ENCODE peak calls at places on chromosomes 11 and 22, in five cellular contexts. I, U, V, K and C are unnamed samples.

GRCh38 chr11:18721576-18722292 is 4.3 kb downstream of the IGSF22 start:
- DNase-seq in I (peak), K (peak), U (peak), V (no peak), C (no peak)

GRCh38 chr22:35480143-35480542 is 60.5 kb upstream of the RASD2 start:
- DNase-seq in K (peak), I (no peak), U (peak), V (no peak), C (no peak)

GRCh38 chr11:92717240-92717639 is 252.2 kb upstream of the MTNR1B start:
- DNase-seq in V (no peak), K (no peak), I (peak), U (no peak), C (peak)

GRCh38 chr11:102446606-102447005 is 6.0 kb downstream of the TMEM123 start:
- DNase-seq in I (peak), K (peak), V (no peak), U (no peak), C (no peak)

GRCh38 chr11:58289266-58289665 is 21.2 kb upstream of the OR10W1 start:
- DNase-seq in V (no peak), U (no peak), K (no peak), I (no peak), C (no peak)

GRCh38 chr11:27649800-27650199 is 50.5 kb downstream of the BDNF start:
- DNase-seq in K (no peak), I (no peak), U (no peak), V (no peak), C (no peak)

GRCh38 chr11:30586251-30587144 is at the start of gene MPPED2:
- DNase-seq in I (peak), U (peak), V (no peak), K (no peak), C (peak)

GRCh38 chr22:19759459-19759993 is 1.1 kb upstream of the TBX1 start:
- DNase-seq in U (no peak), K (no peak), I (no peak), V (no peak), C (no peak)

GRCh38 chr11:64739871-64740270 is 4.1 kb downstream of the RASGRP2 start:
- DNase-seq in U (no peak), V (no peak), I (no peak), K (no peak), C (no peak)

GRCh38 chr11:19117760-19118097 is 761 bp downstream of the ZDHHC13 start:
- DNase-seq in U (no peak), V (no peak), K (no peak), I (no peak), C (no peak)

GRCh38 chr22:24146190-24146616 is 35.1 kb upstream of the SUSD2 start:
- DNase-seq in K (peak), U (peak), I (no peak), V (no peak), C (no peak)

GRCh38 chr11:69442807-69443137 is 38.7 kb upstream of the LINC01488 start:
- DNase-seq in I (no peak), K (peak), U (no peak), V (no peak), C (no peak)

GRCh38 chr11:66870616-66871520 is 14.0 kb downstream of the LRFN4 start:
- DNase-seq in I (no peak), U (no peak), K (no peak), V (no peak), C (no peak)

GRCh38 chr11:65478411-65479183 is 20.2 kb upstream of the MALAT1 start:
- DNase-seq in I (no peak), V (no peak), K (no peak), U (peak), C (peak)

GRCh38 chr11:71086687-71087258 is 165.6 kb downstream of the SHANK2 start:
- DNase-seq in V (no peak), K (peak), I (peak), U (no peak), C (no peak)

GRCh38 chr22:41216984-41217383 is 11.9 kb downstream of the L3MBTL2 start:
- DNase-seq in U (no peak), I (no peak), K (no peak), V (no peak), C (no peak)

GRCh38 chr22:22705328-22706100 is 61.1 kb downstream of the GGTLC2 start:
- DNase-seq in K (no peak), V (no peak), U (no peak), I (no peak), C (no peak)

GRCh38 chr11:20117291-20117690 is 43.0 kb downstream of the DBX1 start:
- DNase-seq in V (no peak), I (no peak), K (no peak), U (no peak), C (no peak)

GRCh38 chr22:27312567-27313507 is 488.7 kb downstream of the MN1 start:
- DNase-seq in U (no peak), K (no peak), V (no peak), I (no peak), C (no peak)

GRCh38 chr22:46002757-46003270 is 25.9 kb upstream of the WNT7B start:
- DNase-seq in V (no peak), U (no peak), I (no peak), K (peak), C (no peak)

GRCh38 chr11:72703281-72704008 is 29.2 kb upstream of the PDE2A start:
- DNase-seq in K (no peak), V (no peak), I (no peak), U (no peak), C (no peak)

GRCh38 chr22:47622541-47622940 is 860.1 kb downstream of the TBC1D22A start:
- DNase-seq in I (no peak), K (no peak), U (no peak), V (no peak), C (no peak)

GRCh38 chr11:122181893-122182292 is 65.9 kb upstream of the BLID start:
- DNase-seq in K (peak), V (no peak), U (no peak), I (no peak), C (no peak)

GRCh38 chr11:64667154-64667745 is 55.7 kb downstream of the NRXN2 start:
- DNase-seq in V (no peak), I (no peak), U (no peak), K (no peak), C (no peak)

GRCh38 chr22:32103648-32104326 is 55.3 kb downstream of the C22orf42 start:
- DNase-seq in K (peak), V (peak), U (no peak), I (no peak), C (no peak)

GRCh38 chr11:61531033-61531432 is 22.5 kb downstream of the LRRC10B start:
- DNase-seq in K (no peak), U (no peak), V (no peak), I (no peak), C (no peak)

GRCh38 chr11:62324738-62325556 is 12.3 kb upstream of the ASRGL1 start:
- DNase-seq in V (no peak), I (no peak), U (peak), K (peak), C (no peak)

GRCh38 chr11:47270331-47271271 is 668 bp downstream of the MADD start:
- DNase-seq in V (peak), I (peak), U (peak), K (peak), C (no peak)